ENCODE peak calls at places on chromosomes 12 and 14, in nine cellular contexts. One of them, this sample, is unnamed.

GRCh38 chr14:105861985-105862465 is 335.6 kb downstream of the TMEM121 start:
- DNase-seq in GM13977: peak
- DNase-seq in ascending aorta: no peak
- DNase-seq in body of pancreas: no peak
- DNase-seq in HFFc6: no peak
- DNase-seq in natural killer cell: peak
- DNase-seq in WTC11: peak
- DNase-seq in fibroblast of lung: no peak
- DNase-seq in Calu3: no peak
- DNase-seq in this sample: peak

GRCh38 chr12:30610718-30611117 is 85.0 kb downstream of the IPO8 start:
- DNase-seq in GM13977: no peak
- DNase-seq in ascending aorta: no peak
- DNase-seq in body of pancreas: no peak
- DNase-seq in HFFc6: no peak
- DNase-seq in natural killer cell: no peak
- DNase-seq in WTC11: no peak
- DNase-seq in fibroblast of lung: no peak
- DNase-seq in Calu3: no peak
- DNase-seq in this sample: no peak

GRCh38 chr12:64781374-64782029 is 22.3 kb upstream of the GNS start:
- DNase-seq in GM13977: peak
- DNase-seq in ascending aorta: no peak
- DNase-seq in body of pancreas: peak
- DNase-seq in HFFc6: no peak
- DNase-seq in natural killer cell: no peak
- DNase-seq in WTC11: no peak
- DNase-seq in fibroblast of lung: no peak
- DNase-seq in Calu3: peak
- DNase-seq in this sample: no peak

GRCh38 chr12:69457433-69457832 is 12.8 kb upstream of the FRS2 start:
- DNase-seq in GM13977: no peak
- DNase-seq in ascending aorta: no peak
- DNase-seq in body of pancreas: no peak
- DNase-seq in HFFc6: no peak
- DNase-seq in natural killer cell: no peak
- DNase-seq in WTC11: no peak
- DNase-seq in fibroblast of lung: no peak
- DNase-seq in Calu3: no peak
- DNase-seq in this sample: no peak

GRCh38 chr12:54588110-54588831 is at the start of gene PPP1R1A:
- DNase-seq in GM13977: no peak
- DNase-seq in ascending aorta: no peak
- DNase-seq in body of pancreas: peak
- DNase-seq in HFFc6: no peak
- DNase-seq in natural killer cell: no peak
- DNase-seq in WTC11: peak
- DNase-seq in fibroblast of lung: no peak
- DNase-seq in Calu3: peak
- DNase-seq in this sample: no peak

GRCh38 chr12:116565963-116566362 is 6.8 kb downstream of the MAP1LC3B2 start:
- DNase-seq in GM13977: no peak
- DNase-seq in ascending aorta: no peak
- DNase-seq in body of pancreas: no peak
- DNase-seq in HFFc6: no peak
- DNase-seq in natural killer cell: no peak
- DNase-seq in WTC11: no peak
- DNase-seq in fibroblast of lung: no peak
- DNase-seq in Calu3: no peak
- DNase-seq in this sample: no peak

GRCh38 chr12:95416111-95416636 is 57.8 kb upstream of the METAP2 start:
- DNase-seq in GM13977: no peak
- DNase-seq in ascending aorta: no peak
- DNase-seq in body of pancreas: no peak
- DNase-seq in HFFc6: no peak
- DNase-seq in natural killer cell: no peak
- DNase-seq in WTC11: no peak
- DNase-seq in fibroblast of lung: no peak
- DNase-seq in Calu3: no peak
- DNase-seq in this sample: no peak

GRCh38 chr14:59377991-59378720 is 87.0 kb downstream of the GPR135 start:
- DNase-seq in GM13977: no peak
- DNase-seq in ascending aorta: no peak
- DNase-seq in body of pancreas: no peak
- DNase-seq in HFFc6: no peak
- DNase-seq in natural killer cell: no peak
- DNase-seq in WTC11: no peak
- DNase-seq in fibroblast of lung: no peak
- DNase-seq in Calu3: no peak
- DNase-seq in this sample: no peak

GRCh38 chr12:6171409-6172015 is 28.7 kb upstream of the CD9 start:
- DNase-seq in GM13977: no peak
- DNase-seq in ascending aorta: no peak
- DNase-seq in body of pancreas: peak
- DNase-seq in HFFc6: no peak
- DNase-seq in natural killer cell: no peak
- DNase-seq in WTC11: no peak
- DNase-seq in fibroblast of lung: no peak
- DNase-seq in Calu3: no peak
- DNase-seq in this sample: no peak

GRCh38 chr12:121600702-121601336 is 20.0 kb upstream of the KDM2B start:
- DNase-seq in GM13977: no peak
- DNase-seq in ascending aorta: no peak
- DNase-seq in body of pancreas: peak
- DNase-seq in HFFc6: no peak
- DNase-seq in natural killer cell: no peak
- DNase-seq in WTC11: no peak
- DNase-seq in fibroblast of lung: no peak
- DNase-seq in Calu3: no peak
- DNase-seq in this sample: no peak

GRCh38 chr12:120110550-120111501 is 5.7 kb downstream of the RAB35 start:
- DNase-seq in GM13977: peak
- DNase-seq in ascending aorta: peak
- DNase-seq in body of pancreas: no peak
- DNase-seq in HFFc6: no peak
- DNase-seq in natural killer cell: peak
- DNase-seq in WTC11: peak
- DNase-seq in fibroblast of lung: no peak
- DNase-seq in Calu3: no peak
- DNase-seq in this sample: peak

GRCh38 chr12:14885718-14886201 is at the start of gene MGP:
- DNase-seq in GM13977: no peak
- DNase-seq in ascending aorta: peak
- DNase-seq in body of pancreas: peak
- DNase-seq in HFFc6: no peak
- DNase-seq in natural killer cell: no peak
- DNase-seq in WTC11: no peak
- DNase-seq in fibroblast of lung: peak
- DNase-seq in Calu3: no peak
- DNase-seq in this sample: no peak

GRCh38 chr14:24195186-24196070 is at the start of gene TM9SF1:
- DNase-seq in GM13977: peak
- DNase-seq in ascending aorta: peak
- DNase-seq in body of pancreas: peak
- DNase-seq in HFFc6: peak
- DNase-seq in natural killer cell: peak
- DNase-seq in WTC11: peak
- DNase-seq in fibroblast of lung: peak
- DNase-seq in Calu3: peak
- DNase-seq in this sample: peak
- TF ChIP-seq CTCF in GM13977: no peak
- TF ChIP-seq CTCF in ascending aorta: no peak
- TF ChIP-seq CTCF in body of pancreas: no peak
- TF ChIP-seq CTCF in HFFc6: no peak
- TF ChIP-seq CTCF in natural killer cell: no peak
- TF ChIP-seq CTCF in WTC11: no peak
- TF ChIP-seq CTCF in fibroblast of lung: no peak
- TF ChIP-seq CTCF in Calu3: no peak
- TF ChIP-seq CTCF in this sample: no peak

GRCh38 chr12:56688129-56688845 is at the start of gene PTGES3:
- DNase-seq in GM13977: peak
- DNase-seq in ascending aorta: peak
- DNase-seq in body of pancreas: peak
- DNase-seq in HFFc6: peak
- DNase-seq in natural killer cell: peak
- DNase-seq in WTC11: peak
- DNase-seq in fibroblast of lung: peak
- DNase-seq in Calu3: peak
- DNase-seq in this sample: peak

GRCh38 chr12:56688846-56689113 is 696 bp upstream of the PTGES3 start:
- DNase-seq in GM13977: peak
- DNase-seq in ascending aorta: no peak
- DNase-seq in body of pancreas: no peak
- DNase-seq in HFFc6: no peak
- DNase-seq in natural killer cell: no peak
- DNase-seq in WTC11: no peak
- DNase-seq in fibroblast of lung: no peak
- DNase-seq in Calu3: no peak
- DNase-seq in this sample: no peak

GRCh38 chr12:56699020-56699661 is 11.1 kb upstream of the PTGES3 start:
- DNase-seq in GM13977: no peak
- DNase-seq in ascending aorta: no peak
- DNase-seq in body of pancreas: no peak
- DNase-seq in HFFc6: no peak
- DNase-seq in natural killer cell: no peak
- DNase-seq in WTC11: no peak
- DNase-seq in fibroblast of lung: no peak
- DNase-seq in Calu3: no peak
- DNase-seq in this sample: no peak

GRCh38 chr12:56695327-56696101 is 7.4 kb upstream of the PTGES3 start:
- DNase-seq in GM13977: no peak
- DNase-seq in ascending aorta: no peak
- DNase-seq in body of pancreas: no peak
- DNase-seq in HFFc6: no peak
- DNase-seq in natural killer cell: no peak
- DNase-seq in WTC11: no peak
- DNase-seq in fibroblast of lung: no peak
- DNase-seq in Calu3: no peak
- DNase-seq in this sample: no peak

GRCh38 chr12:56694161-56694560 is 6.1 kb upstream of the PTGES3 start:
- DNase-seq in GM13977: no peak
- DNase-seq in ascending aorta: no peak
- DNase-seq in body of pancreas: no peak
- DNase-seq in HFFc6: no peak
- DNase-seq in natural killer cell: no peak
- DNase-seq in WTC11: no peak
- DNase-seq in fibroblast of lung: no peak
- DNase-seq in Calu3: no peak
- DNase-seq in this sample: no peak
- TF ChIP-seq CTCF in GM13977: no peak
- TF ChIP-seq CTCF in ascending aorta: no peak
- TF ChIP-seq CTCF in body of pancreas: no peak
- TF ChIP-seq CTCF in HFFc6: no peak
- TF ChIP-seq CTCF in natural killer cell: no peak
- TF ChIP-seq CTCF in WTC11: no peak
- TF ChIP-seq CTCF in fibroblast of lung: no peak
- TF ChIP-seq CTCF in Calu3: no peak
- TF ChIP-seq CTCF in this sample: no peak

DNA sequence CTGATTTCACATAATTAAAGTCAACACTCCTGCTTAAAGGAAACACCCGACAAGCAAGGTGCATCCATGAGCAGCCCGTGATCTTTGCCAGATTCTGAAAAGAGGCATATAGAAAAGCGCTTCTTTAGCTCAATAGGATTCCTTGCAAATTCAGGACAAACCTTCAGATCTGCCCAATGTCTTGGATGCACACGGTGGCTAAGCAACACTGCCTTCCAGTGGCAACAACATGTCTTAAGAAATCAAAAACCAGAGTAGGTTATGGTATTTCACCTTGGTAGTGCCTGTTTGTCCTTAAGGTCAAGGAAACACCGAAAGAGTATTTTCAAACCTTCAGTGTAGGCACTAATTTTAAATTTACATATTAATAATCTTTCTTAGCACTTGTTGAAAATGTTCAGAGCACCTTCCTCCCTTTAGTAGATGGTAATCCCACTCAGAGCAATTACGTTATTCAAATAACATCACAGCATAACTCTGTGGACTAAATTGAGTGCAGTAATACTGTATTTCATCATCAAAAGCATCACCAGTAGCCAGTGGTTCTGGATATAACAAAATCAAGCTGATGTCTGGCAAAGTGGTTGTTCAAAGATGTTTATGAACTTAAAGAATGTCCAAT is 58.0 kb upstream of the CDKN3 start:
- DNase-seq in GM13977: peak
- DNase-seq in ascending aorta: no peak
- DNase-seq in body of pancreas: no peak
- DNase-seq in HFFc6: peak
- DNase-seq in natural killer cell: no peak
- DNase-seq in WTC11: no peak
- DNase-seq in fibroblast of lung: peak
- DNase-seq in Calu3: peak
- DNase-seq in this sample: no peak
- TF ChIP-seq CTCF in GM13977: peak
- TF ChIP-seq CTCF in ascending aorta: no peak
- TF ChIP-seq CTCF in body of pancreas: no peak
- TF ChIP-seq CTCF in HFFc6: peak
- TF ChIP-seq CTCF in natural killer cell: no peak
- TF ChIP-seq CTCF in WTC11: no peak
- TF ChIP-seq CTCF in fibroblast of lung: peak
- TF ChIP-seq CTCF in Calu3: peak
- TF ChIP-seq CTCF in this sample: no peak

GRCh38 chr14:78170203-78170602 is at the start of gene NRXN3:
- DNase-seq in GM13977: no peak
- DNase-seq in ascending aorta: no peak
- DNase-seq in body of pancreas: no peak
- DNase-seq in HFFc6: no peak
- DNase-seq in natural killer cell: no peak
- DNase-seq in WTC11: peak
- DNase-seq in fibroblast of lung: no peak
- DNase-seq in Calu3: peak
- DNase-seq in this sample: no peak

GRCh38 chr14:78162202-78162601 is 8.0 kb upstream of the NRXN3 start:
- DNase-seq in GM13977: no peak
- DNase-seq in ascending aorta: no peak
- DNase-seq in body of pancreas: no peak
- DNase-seq in HFFc6: no peak
- DNase-seq in natural killer cell: no peak
- DNase-seq in WTC11: no peak
- DNase-seq in fibroblast of lung: no peak
- DNase-seq in Calu3: no peak
- DNase-seq in this sample: no peak

DNA sequence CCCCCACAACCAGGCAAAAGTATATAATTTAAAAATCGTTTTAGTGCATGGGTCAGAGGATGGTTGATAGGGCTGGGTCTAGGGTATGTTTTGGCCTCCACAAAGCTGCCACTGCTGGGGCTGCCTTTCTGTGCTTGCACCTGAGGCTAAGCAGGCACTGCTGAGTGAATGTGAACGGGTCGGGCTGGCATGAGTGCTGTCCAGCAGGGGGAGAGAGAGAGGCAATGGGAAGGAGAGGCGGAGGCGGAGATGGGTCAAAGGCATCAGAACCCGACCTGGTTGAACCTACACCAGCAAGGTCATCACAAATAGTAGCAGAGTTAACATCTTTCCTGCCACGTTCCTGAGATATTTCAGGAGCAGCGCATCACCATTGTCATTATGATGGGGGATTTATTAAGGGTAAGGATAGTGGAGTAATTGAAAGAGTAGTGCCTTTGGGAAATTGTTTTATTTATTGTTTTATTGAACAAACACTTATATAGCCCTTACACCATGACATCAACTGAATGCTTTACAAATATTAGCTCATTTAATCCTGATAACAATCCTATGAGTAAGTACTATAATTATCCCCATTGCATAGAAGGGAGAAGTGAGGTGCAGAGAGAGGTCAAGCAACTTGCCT is 5.8 kb upstream of the NRXN3 start:
- DNase-seq in GM13977: peak
- DNase-seq in ascending aorta: no peak
- DNase-seq in body of pancreas: peak
- DNase-seq in HFFc6: no peak
- DNase-seq in natural killer cell: no peak
- DNase-seq in WTC11: peak
- DNase-seq in fibroblast of lung: no peak
- DNase-seq in Calu3: peak
- DNase-seq in this sample: no peak
- TF ChIP-seq CTCF in GM13977: peak
- TF ChIP-seq CTCF in ascending aorta: no peak
- TF ChIP-seq CTCF in body of pancreas: peak
- TF ChIP-seq CTCF in HFFc6: peak
- TF ChIP-seq CTCF in natural killer cell: no peak
- TF ChIP-seq CTCF in WTC11: peak
- TF ChIP-seq CTCF in fibroblast of lung: no peak
- TF ChIP-seq CTCF in Calu3: peak
- TF ChIP-seq CTCF in this sample: no peak